ENCODE peak calls at places on chromosomes 3 and 15, in five cellular contexts. Q, S, V, H and M are unnamed samples.

GRCh38 chr3:13480340-13481318 is 523 bp downstream of the HDAC11 start:
- DNase-seq in H (peak), Q (peak), S (peak), V (no peak), M (peak)

GRCh38 chr15:69692342-69692741 is 239.7 kb downstream of the RPLP1 start:
- DNase-seq in S (no peak), Q (no peak), H (no peak), V (no peak), M (no peak)

GRCh38 chr3:116678853-116679252 is 30.7 kb upstream of the TUSC7 start:
- DNase-seq in Q (no peak), V (no peak), S (no peak), H (no peak), M (no peak)

GRCh38 chr3:49007771-49008528 is 759 bp downstream of the WDR6 start:
- DNase-seq in V (peak), Q (peak), S (peak), H (peak), M (peak)

GRCh38 chr3:177446160-177446559 is 248.9 kb upstream of the TBL1XR1 start:
- DNase-seq in H (no peak), Q (no peak), V (no peak), S (no peak), M (no peak)

GRCh38 chr15:96629501-96629900 is 299.0 kb downstream of the NR2F2 start:
- DNase-seq in H (peak), V (peak), S (no peak), Q (no peak), M (no peak)

GRCh38 chr15:63991706-63992105 is 54.6 kb downstream of the DAPK2 start:
- DNase-seq in H (no peak), V (no peak), Q (no peak), S (no peak), M (no peak)

GRCh38 chr15:23437146-23437545 is 9.9 kb downstream of the GOLGA6L2 start:
- DNase-seq in V (no peak), H (no peak), S (no peak), Q (no peak), M (no peak)

GRCh38 chr3:159854500-159855124 is 134.0 kb upstream of the IL12A start:
- DNase-seq in H (no peak), Q (peak), V (no peak), S (no peak), M (no peak)

GRCh38 chr3:16219777-16220176 is 45.0 kb downstream of the DPH3 start:
- DNase-seq in Q (no peak), H (no peak), V (no peak), S (no peak), M (no peak)
- H3K4me3 ChIP-seq in Q (no peak), H (no peak), V (no peak), S (no peak), M (no peak)

DNA sequence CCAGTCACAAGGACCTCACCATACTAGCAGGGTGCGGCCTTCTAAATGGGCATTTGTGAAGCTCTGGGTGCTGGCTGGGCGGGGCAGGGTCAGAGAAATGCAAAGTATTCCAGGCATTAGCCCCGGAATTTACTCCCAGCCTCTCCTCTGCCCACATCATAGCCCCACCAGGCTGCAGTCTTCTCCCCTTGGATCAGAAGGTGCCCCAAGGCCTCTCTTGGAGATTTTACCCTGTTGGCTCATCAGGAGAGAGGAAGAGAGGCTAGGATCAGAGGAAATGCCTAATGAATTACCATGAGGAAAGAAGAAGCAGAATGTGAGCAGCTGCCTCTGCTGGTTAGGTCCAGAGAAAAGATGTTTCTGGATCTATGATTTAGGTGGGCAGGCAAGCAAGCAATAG is 65.7 kb downstream of the BDH1 start:
- DNase-seq in S (no peak), Q (peak), H (no peak), V (no peak), M (no peak)
- TF ChIP-seq CTCF in S (no peak), Q (peak), H (no peak), V (no peak), M (no peak)

DNA sequence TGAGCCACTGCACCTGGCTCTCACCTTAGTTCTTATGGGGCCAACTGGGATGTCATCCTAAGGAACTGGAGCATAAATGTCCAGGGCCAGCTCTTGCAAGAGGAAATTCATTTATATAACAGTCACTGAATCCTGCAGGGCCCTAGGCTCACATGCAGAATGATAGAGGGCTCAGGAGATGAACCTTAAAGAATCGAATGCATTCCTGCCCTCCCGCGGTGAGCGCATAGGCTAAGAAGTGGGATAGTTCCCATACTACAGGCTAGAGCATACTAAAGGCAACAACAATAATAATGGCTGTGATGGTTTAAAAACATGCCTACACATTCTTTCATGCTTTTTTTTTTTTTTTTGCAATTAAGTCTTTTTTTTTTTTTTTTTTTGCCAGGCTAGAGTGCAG is 17.1 kb upstream of the CSRNP1 start:
- DNase-seq in V (no peak), Q (no peak), H (no peak), S (no peak), M (no peak)
- H3K4me3 ChIP-seq in V (no peak), Q (no peak), H (no peak), S (no peak), M (no peak)

DNA sequence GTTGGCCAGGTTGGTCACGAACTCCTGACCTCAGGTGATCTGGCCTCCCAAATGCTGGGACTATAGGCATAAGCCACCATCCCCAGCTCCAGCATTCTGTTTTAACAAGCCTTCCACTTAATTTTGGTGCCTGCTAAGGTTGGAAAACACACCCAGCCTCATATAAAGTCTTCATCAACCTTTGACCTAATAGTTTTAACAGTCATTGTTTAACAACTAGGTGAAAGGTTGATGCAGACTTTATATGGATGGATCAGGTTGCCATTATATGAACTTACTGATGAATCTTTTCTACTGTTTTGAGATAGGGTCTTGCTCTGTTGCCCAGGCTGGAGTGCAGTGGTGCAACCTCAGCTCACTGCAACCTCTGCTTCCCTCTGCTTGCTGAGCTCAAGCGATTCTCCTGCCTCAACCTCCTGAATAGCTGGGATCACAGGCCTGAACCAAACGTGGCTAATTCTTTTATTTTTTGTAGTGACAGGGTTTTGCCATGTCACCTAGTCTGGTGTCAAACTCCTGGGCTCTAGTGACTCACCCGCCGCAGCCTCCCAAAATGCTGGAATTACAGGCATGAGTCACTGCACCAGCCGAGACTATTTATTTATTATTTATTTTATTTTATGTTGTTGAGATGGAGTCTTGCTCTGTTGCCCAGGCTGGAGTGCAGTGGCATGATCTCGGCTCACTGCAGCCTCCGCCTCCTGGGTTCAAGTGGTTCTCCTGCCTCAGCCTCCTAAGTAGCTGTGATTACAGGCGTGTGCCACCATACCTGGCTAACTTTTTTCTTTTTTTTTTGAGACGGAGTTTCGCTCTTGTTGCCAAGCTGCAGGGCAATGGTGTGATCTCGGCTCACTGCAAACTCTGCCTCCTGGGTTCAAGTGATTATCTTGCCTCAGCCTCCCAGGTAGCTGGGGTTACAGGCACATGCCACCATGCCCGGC is 3.1 kb upstream of the RPAP1 start:
- DNase-seq in H (no peak), Q (peak), V (no peak), S (no peak), M (no peak)
- TF ChIP-seq CTCF in H (no peak), Q (no peak), V (no peak), S (no peak), M (no peak)

DNA sequence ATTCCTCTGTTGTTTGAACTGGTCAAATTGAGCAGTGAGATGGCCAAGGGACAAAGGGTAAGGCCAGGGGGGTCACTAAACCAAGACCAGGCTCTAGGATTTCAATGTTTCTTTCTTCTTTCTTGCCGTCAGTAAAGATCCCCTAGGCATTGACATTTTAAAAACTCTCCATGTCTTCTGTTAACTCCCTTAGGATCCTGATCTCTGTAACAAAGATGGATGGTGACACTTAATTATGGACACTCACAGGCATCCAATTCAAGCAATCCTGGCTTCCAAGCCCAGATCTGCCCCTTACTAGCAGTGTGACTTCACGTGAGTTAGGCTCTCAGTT is 415.0 kb downstream of the RBMS3 start:
- DNase-seq in Q (no peak), V (no peak), H (no peak), S (no peak), M (no peak)
- H3K4me3 ChIP-seq in Q (no peak), V (no peak), H (no peak), S (no peak), M (no peak)

DNA sequence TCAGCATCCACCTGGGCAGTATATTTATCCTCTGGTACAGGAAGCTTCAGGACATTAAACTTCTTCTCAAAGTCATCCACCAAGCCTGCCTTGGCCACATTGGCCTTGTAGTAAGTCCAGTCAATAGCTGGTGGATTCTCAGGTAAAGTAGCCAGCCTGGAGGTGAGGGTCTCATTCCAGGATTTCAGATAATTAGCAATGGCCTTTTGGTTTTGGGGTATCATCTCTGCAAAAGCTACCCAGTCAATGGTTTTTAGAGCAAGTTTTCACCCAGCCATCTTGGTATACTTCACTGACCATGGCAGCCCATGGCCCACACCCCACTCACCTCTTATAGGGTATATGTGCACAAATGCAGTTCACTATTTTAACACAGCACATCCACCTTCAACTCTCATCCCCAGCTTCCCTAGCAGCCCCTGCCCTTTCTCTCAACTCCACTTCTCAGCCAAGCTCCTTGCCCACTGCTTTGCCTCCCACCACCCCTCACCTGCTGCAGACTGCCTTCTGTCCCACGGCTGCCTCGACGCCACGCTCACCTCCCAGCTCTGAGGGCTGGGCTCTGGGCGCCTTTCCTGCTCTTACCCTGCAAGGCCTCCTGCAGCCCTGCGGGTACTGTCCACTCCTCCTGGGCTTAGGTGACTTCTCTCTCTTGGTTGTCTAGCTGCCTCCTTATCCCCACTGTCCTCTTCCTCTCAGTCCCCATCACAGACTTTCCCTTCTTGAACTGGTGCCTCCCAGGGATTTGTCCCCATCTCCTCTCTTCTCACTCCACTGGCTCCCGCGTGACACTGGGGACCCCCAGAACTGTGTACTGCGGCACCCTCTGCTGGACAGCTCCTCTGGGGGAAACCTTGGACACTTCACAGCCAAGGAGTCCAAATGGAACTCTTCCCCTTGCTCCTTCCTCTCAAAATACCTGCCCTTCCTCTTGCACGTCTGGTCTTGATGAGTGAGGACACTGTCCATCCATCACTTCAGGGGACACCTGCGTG is 1.7 kb upstream of the TGM5 start:
- DNase-seq in H (no peak), S (no peak), Q (peak), V (no peak), M (no peak)
- TF ChIP-seq CTCF in H (peak), S (peak), Q (peak), V (no peak), M (no peak)

DNA sequence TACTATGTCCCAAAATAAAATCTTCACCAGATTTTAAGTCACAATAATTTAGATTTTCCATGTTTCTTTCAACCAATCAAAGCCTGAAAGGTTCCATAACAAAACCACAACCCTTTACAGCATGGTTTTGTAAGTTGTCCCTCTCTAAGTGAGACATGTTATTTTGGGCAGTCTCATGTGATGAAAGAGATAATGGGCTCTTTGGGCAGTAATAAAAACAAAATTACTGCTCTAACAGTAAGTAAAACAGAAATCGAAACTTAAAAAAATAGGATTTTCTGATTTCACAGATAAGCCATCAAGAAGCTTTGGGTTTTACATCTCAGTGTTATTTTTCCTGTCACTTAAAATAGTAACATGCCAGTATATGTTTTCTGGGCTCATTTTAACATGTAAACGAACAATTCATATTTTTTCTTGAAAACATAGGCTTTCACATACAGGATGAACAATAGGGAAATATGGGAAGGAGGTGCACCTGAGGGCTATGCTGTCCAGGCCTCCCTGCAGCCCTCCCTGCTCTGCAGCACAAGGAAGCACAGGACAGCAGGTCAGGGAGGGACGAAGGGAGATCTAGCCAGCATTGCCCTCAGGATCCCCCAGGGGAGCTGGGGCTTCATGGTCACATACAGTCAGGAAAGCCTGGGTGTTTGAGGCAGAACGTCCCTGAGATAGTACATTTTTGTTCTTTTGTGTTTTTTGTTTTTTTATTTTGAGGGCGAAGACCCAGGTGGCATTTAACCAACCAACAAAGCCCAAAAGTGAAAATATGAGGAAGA is 157.4 kb downstream of the SHOX2 start:
- DNase-seq in H (no peak), Q (no peak), S (no peak), V (no peak), M (no peak)
- H3K4me3 ChIP-seq in H (no peak), Q (no peak), S (no peak), V (no peak), M (no peak)